ENCODE peak calls at places on chromosomes 6 and 20, in ten cellular contexts. W is activated CD4-positive, alpha-beta memory T cell treated with anti-CD3 and anti-CD28 coated beads for 36 hours; Y is activated CD4-positive, alpha-beta T cell treated with anti-CD3 and anti-CD28 coated beads for 24 hours; I is stimulated activated CD8-positive, alpha-beta memory T cell treated with anti-CD3 and anti-CD28 coated beads, Interleukin-2, amount 100 ng/mL, for 1 hour; O is activated CD4-positive, CD25-positive, alpha-beta regulatory T cell; P is HS-5; M is fibroblast of the conjunctiva; D is nephron progenitor cell; Q is COR-L47; Z is stimulated activated CD4-positive, alpha-beta T cell treated with anti-CD3 and anti-CD28 coated beads, Interleukin-4, amount 100 ng/mL, for 24 hours. X is an unnamed sample.

GRCh38 chr6:100088009-100088408 is 94.0 kb upstream of the MCHR2 start:
- DNase-seq in W (no peak), Y (no peak), I (no peak), O (no peak), P (peak), M (peak), D (no peak), Q (no peak), Z (no peak), X (no peak)

GRCh38 chr6:46796842-46797241 is 3.7 kb downstream of the MEP1A start:
- DNase-seq in W (no peak), Y (no peak), I (no peak), O (no peak), P (no peak), M (no peak), D (no peak), Q (no peak), Z (no peak), X (no peak)

GRCh38 chr6:17865798-17866725 is 121.4 kb downstream of the KIF13A start:
- DNase-seq in W (no peak), Y (no peak), I (no peak), O (no peak), P (peak), M (peak), D (peak), Q (no peak), Z (no peak), X (no peak)

GRCh38 chr20:19893356-19893755 is 123.8 kb upstream of the NAA20 start:
- DNase-seq in W (no peak), Y (no peak), I (no peak), O (no peak), P (no peak), M (no peak), D (no peak), Q (no peak), Z (no peak), X (no peak)

GRCh38 chr6:142400495-142400894 is 98.7 kb downstream of the ADGRG6 start:
- DNase-seq in W (no peak), Y (no peak), I (no peak), O (no peak), P (no peak), M (no peak), D (no peak), Q (no peak), Z (no peak), X (no peak)

GRCh38 chr6:167491403-167492095 is 166.7 kb downstream of the TTLL2 start:
- DNase-seq in W (no peak), Y (no peak), I (no peak), O (no peak), P (no peak), M (no peak), D (no peak), Q (no peak), Z (no peak), X (no peak)

GRCh38 chr20:17747431-17747846 is 47.7 kb downstream of the BANF2 start:
- DNase-seq in W (peak), Y (no peak), I (no peak), O (no peak), P (peak), M (peak), D (no peak), Q (no peak), Z (no peak), X (no peak)

GRCh38 chr20:10171864-10172751 is 46.5 kb upstream of the SNAP25 start:
- DNase-seq in W (peak), Y (no peak), I (no peak), O (no peak), P (no peak), M (no peak), D (peak), Q (peak), Z (peak), X (no peak)

GRCh38 chr6:166861961-166862286 is 94.4 kb downstream of the RNASET2 start:
- DNase-seq in W (no peak), Y (no peak), I (no peak), O (no peak), P (no peak), M (no peak), D (no peak), Q (no peak), Z (no peak), X (no peak)

GRCh38 chr20:19976595-19977372 is 40.4 kb upstream of the NAA20 start:
- DNase-seq in W (no peak), Y (no peak), I (no peak), O (no peak), P (peak), M (peak), D (peak), Q (no peak), Z (no peak), X (no peak)

GRCh38 chr6:108589244-108589730 is 28.6 kb downstream of the FOXO3 start:
- DNase-seq in W (no peak), Y (no peak), I (no peak), O (no peak), P (no peak), M (peak), D (peak), Q (peak), Z (no peak), X (no peak)

GRCh38 chr20:38168791-38169589 is 3.9 kb upstream of the TGM2 start:
- DNase-seq in W (no peak), Y (no peak), I (no peak), O (no peak), P (no peak), M (no peak), D (no peak), Q (no peak), Z (no peak), X (no peak)

GRCh38 chr6:46234156-46234556 is 63.4 kb upstream of the ENPP5 start:
- DNase-seq in W (no peak), Y (no peak), I (no peak), O (no peak), P (no peak), M (no peak), D (no peak), Q (no peak), Z (no peak), X (no peak)

GRCh38 chr6:44535967-44536366 is 148.5 kb downstream of the CDC5L start:
- DNase-seq in W (no peak), Y (no peak), I (no peak), O (no peak), P (no peak), M (no peak), D (no peak), Q (no peak), Z (no peak), X (no peak)

GRCh38 chr20:3749689-3750639 is 17.5 kb downstream of the HSPA12B start:
- DNase-seq in W (peak), Y (no peak), I (no peak), O (no peak), P (no peak), M (no peak), D (peak), Q (no peak), Z (peak), X (peak)

GRCh38 chr20:19783966-19784401 is 25.9 kb downstream of the RIN2 start:
- DNase-seq in W (no peak), Y (no peak), I (no peak), O (no peak), P (no peak), M (peak), D (no peak), Q (no peak), Z (no peak), X (no peak)

GRCh38 chr6:97850458-97851218 is 567.6 kb upstream of the MMS22L start:
- DNase-seq in W (no peak), Y (no peak), I (no peak), O (no peak), P (peak), M (peak), D (no peak), Q (peak), Z (no peak), X (no peak)

GRCh38 chr6:161407115-161407514 is 133.3 kb upstream of the AGPAT4 start:
- DNase-seq in W (no peak), Y (no peak), I (no peak), O (no peak), P (no peak), M (no peak), D (no peak), Q (no peak), Z (no peak), X (no peak)

X was measured in activated CD8-positive, alpha-beta T cell treated with anti-CD3 and anti-CD28 coated beads, Interleukin-2, amount 10 ng/mL, durations not matched to agents 7 days and 5 days.